ENCODE peak calls at places on chromosome 6, in eight cellular contexts. R is IMR-90, I is lower lobe of right lung, B is tibial nerve, E is tibial artery, C is Peyer's patch, Q is psoas muscle, M is heart left ventricle. G is an unnamed sample.
A peak's percentile ranks its signal among the peaks of the same experiment; 100 is the strongest.

GRCh38 chr6:42404494-42404893 is 47.2 kb downstream of the TRERF1 start:
- DNase-seq in B (no peak), I (no peak), Q (peak; percentile 27), C (no peak), R (peak; percentile 68), E (no peak), M (peak; percentile 46), G (no peak)

GRCh38 chr6:18147160-18147559 is 7.7 kb downstream of the TPMT start:
- DNase-seq in M (no peak), R (peak; percentile 66), I (no peak), Q (no peak), E (no peak), B (no peak), C (no peak), G (no peak)

GRCh38 chr6:118843685-118844390 is 50.1 kb upstream of the ASF1A start:
- DNase-seq in Q (no peak), E (no peak), I (no peak), C (no peak), M (no peak), R (peak; percentile 34), B (no peak), G (no peak)

GRCh38 chr6:45661667-45662066 is 283.9 kb upstream of the SUPT3H start:
- DNase-seq in B (no peak), I (no peak), R (peak; percentile 84), E (no peak), C (peak; percentile 50), Q (no peak), M (no peak), G (no peak)

GRCh38 chr6:123925360-123925759 is 121.7 kb downstream of the NKAIN2 start:
- DNase-seq in E (no peak), Q (no peak), M (no peak), B (no peak), R (peak; percentile 16), C (no peak), I (no peak), G (no peak)

GRCh38 chr6:148758492-148758891 is 11.7 kb downstream of the UST start:
- DNase-seq in R (no peak), Q (no peak), I (no peak), B (peak; percentile 38), M (no peak), C (peak; percentile 84), E (no peak), G (no peak)

GRCh38 chr6:39937686-39938333 is 3.5 kb upstream of the MOCS1 start:
- DNase-seq in I (no peak), E (no peak), M (no peak), R (no peak), C (no peak), B (no peak), Q (no peak), G (no peak)

GRCh38 chr6:30837870-30838269 is 46.4 kb upstream of the DDR1 start:
- DNase-seq in C (no peak), I (no peak), E (no peak), R (no peak), Q (no peak), B (no peak), M (no peak), G (no peak)

GRCh38 chr6:153131037-153131981 is at the start of gene RGS17:
- DNase-seq in B (peak; percentile 23), C (no peak), Q (peak; percentile 54), M (peak; percentile 60), E (peak; percentile 77), I (peak; percentile 59), R (peak; percentile 73), G (peak; percentile 74)

GRCh38 chr6:137341721-137342195 is 122.6 kb upstream of the IFNGR1 start:
- DNase-seq in M (peak; percentile 60), B (no peak), I (peak; percentile 49), C (no peak), R (no peak), E (no peak), Q (peak; percentile 17), G (no peak)

DNA sequence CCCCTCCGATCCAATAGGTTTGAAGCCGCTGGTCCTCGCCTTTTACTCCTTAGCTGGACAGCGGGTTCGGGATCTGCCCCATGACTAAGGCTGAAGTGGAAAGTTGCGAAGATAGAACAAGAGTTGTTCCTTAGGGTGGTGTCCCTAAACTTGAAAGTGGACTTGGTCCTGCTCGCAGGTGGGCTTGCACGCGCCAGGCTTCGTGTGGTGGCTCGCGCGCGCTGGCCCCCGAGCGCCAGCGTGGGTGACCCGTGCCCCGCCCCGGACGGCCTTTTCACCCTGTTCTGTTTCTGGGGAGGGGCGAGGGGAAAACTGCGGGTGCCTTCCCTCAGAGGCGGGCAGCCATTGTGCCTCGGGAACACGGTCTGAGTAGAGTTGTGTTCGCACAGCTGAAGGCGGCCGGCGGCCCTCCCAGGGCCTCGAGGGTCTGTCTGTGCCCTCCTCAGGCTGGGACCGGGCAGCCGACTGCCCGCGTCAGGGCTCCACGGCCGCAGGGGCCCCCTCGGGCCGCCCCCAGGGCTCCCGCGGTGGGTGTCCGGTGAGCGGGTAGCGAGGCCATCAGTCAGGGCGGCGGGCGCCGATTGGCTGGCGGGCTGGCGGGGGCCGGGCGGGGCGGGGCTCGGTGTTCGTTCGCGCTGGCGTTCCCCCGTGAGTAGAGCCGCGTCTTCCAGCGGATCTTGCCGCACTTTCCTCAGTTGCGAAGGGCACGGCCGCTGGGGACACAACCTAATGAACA is 33.0 kb downstream of the RREB1 start:
- DNase-seq in B (peak; percentile 84), Q (peak; percentile 90), M (peak; percentile 93), E (peak; percentile 95), R (peak; percentile 66), I (peak; percentile 92), C (peak; percentile 83), G (peak; percentile 96)
- H3K27ac ChIP-seq in B (peak overlapping the region; percentile 99), Q (peak overlapping the region; percentile 99), M (peak overlapping the region; percentile 88), E (peak overlapping the region; percentile 92), R (peak overlapping the region; percentile 97), I (peak overlapping the region; percentile 96), C (peak overlapping the region; percentile 99), G (peak overlapping the region; percentile 97)

DNA sequence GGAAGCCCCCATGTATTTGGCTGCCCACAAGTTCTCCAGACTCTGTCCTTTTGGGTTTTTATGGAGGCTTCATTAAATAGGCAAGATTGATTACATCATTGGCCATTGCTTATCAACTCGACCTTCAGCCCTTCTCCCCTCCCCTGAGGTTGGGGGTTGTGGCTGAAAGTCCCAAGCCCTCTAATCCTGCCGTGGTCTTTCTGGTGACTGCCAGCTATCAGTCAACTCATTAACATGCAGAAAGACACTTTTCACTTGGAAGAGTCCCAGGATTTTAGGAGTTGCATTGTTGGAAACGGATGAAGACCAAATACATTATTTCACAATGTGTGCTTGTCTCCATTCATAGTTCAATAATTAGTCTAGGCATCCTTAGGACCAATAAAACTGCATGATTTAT is 9.5 kb downstream of the CDC5L start:
- DNase-seq in C (no peak), I (no peak), Q (no peak), B (no peak), R (no peak), E (no peak), M (no peak), G (no peak)
- H3K4me3 ChIP-seq in C (no peak overlapping the region), I (no peak overlapping the region), Q (no peak overlapping the region), B (no peak overlapping the region), R (no peak overlapping the region), E (no peak overlapping the region), M (no peak overlapping the region), G (no peak overlapping the region)

GRCh38 chr6:142700676-142701185 is 244.2 kb downstream of the HIVEP2 start:
- DNase-seq in E (no peak), R (no peak), M (no peak), I (no peak), B (no peak), Q (no peak), C (no peak), G (no peak)

GRCh38 chr6:142699391-142699790 is 245.6 kb downstream of the HIVEP2 start:
- DNase-seq in I (no peak), M (no peak), R (no peak), B (no peak), E (no peak), Q (no peak), C (no peak), G (no peak)

GRCh38 chr6:142700032-142700431 is 244.9 kb downstream of the HIVEP2 start:
- DNase-seq in C (no peak), I (no peak), B (no peak), R (no peak), E (no peak), M (no peak), Q (no peak), G (no peak)

GRCh38 chr6:142697912-142698311 is 247.1 kb downstream of the HIVEP2 start:
- DNase-seq in R (no peak), M (no peak), I (no peak), B (no peak), E (no peak), C (no peak), Q (no peak), G (no peak)

GRCh38 chr6:142698751-142699150 is 246.2 kb downstream of the HIVEP2 start:
- DNase-seq in C (no peak), R (no peak), E (no peak), Q (no peak), M (no peak), I (no peak), B (no peak), G (no peak)
- TF ChIP-seq CTCF in C (no peak), R (peak; percentile 6), E (no peak), Q (no peak), M (no peak), I (no peak), B (no peak), G (no peak)

DNA sequence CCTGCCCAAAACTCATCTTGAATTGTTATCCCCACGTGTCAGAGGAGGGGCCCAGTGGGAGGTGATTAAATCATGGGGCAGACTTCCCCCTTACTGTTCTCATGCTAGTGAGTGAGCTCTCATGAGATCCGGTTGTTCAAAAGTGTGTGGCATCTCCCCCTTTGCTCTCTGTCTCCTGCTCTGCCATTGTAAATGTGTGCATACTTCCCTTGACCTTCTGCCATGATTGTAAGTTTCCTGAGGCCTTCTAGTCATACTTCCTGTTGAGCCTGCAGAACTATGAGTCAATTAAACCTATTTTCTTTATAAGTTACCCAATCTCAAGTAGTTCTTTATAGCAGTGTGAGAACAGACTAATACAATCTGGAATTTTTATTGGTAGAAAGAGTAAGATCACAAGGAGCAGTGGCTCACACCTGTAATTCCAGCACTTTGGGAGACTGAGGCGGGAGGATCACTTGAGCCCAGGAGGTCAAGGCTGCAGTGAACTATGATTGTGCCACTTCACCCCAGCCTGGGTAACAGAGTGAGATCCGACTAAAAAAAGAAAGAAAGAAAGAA is 47.1 kb upstream of the SLC22A16 start:
- DNase-seq in C (no peak), B (no peak), M (no peak), Q (no peak), R (no peak), I (no peak), E (no peak), G (no peak)
- H3K27ac ChIP-seq in C (no peak overlapping the region), B (no peak overlapping the region), M (no peak overlapping the region), Q (no peak overlapping the region), R (no peak overlapping the region), I (no peak overlapping the region), E (no peak overlapping the region), G (no peak overlapping the region)

G was measured in upper lobe of right lung.